ENCODE peak calls at places on chromosomes 6 and 20, in five cellular contexts. One of them, this sample, is unnamed.

GRCh38 chr6:45677381-45677992 is 299.8 kb upstream of the SUPT3H start:
- DNase-seq in left cardiac atrium: no peak
- DNase-seq in NCI-H2081 treated with DMSO at 0.1 percent for 48 hours: no peak
- DNase-seq in stimulated activated CD4-positive, alpha-beta T cell treated with anti-CD3 and anti-CD28 coated beads, TNF-alpha, amount 100 ng/mL, for 24 hours: peak
- DNase-seq in astrocyte of the hippocampus: peak
- DNase-seq in this sample: no peak

GRCh38 chr20:54132612-54133433 is 41.0 kb downstream of the CYP24A1 start:
- DNase-seq in left cardiac atrium: no peak
- DNase-seq in NCI-H2081 treated with DMSO at 0.1 percent for 48 hours: no peak
- DNase-seq in stimulated activated CD4-positive, alpha-beta T cell treated with anti-CD3 and anti-CD28 coated beads, TNF-alpha, amount 100 ng/mL, for 24 hours: no peak
- DNase-seq in astrocyte of the hippocampus: peak
- DNase-seq in this sample: no peak

GRCh38 chr20:32203556-32204484 is 3.7 kb downstream of the PLAGL2 start:
- DNase-seq in left cardiac atrium: no peak
- DNase-seq in NCI-H2081 treated with DMSO at 0.1 percent for 48 hours: no peak
- DNase-seq in stimulated activated CD4-positive, alpha-beta T cell treated with anti-CD3 and anti-CD28 coated beads, TNF-alpha, amount 100 ng/mL, for 24 hours: peak
- DNase-seq in astrocyte of the hippocampus: peak
- DNase-seq in this sample: no peak

GRCh38 chr6:141152951-141153350 is 979.8 kb upstream of the GJE1 start:
- DNase-seq in left cardiac atrium: no peak
- DNase-seq in NCI-H2081 treated with DMSO at 0.1 percent for 48 hours: no peak
- DNase-seq in stimulated activated CD4-positive, alpha-beta T cell treated with anti-CD3 and anti-CD28 coated beads, TNF-alpha, amount 100 ng/mL, for 24 hours: no peak
- DNase-seq in astrocyte of the hippocampus: no peak
- DNase-seq in this sample: no peak

GRCh38 chr6:32210191-32210601 is 13.7 kb downstream of the NOTCH4 start:
- DNase-seq in left cardiac atrium: no peak
- DNase-seq in NCI-H2081 treated with DMSO at 0.1 percent for 48 hours: no peak
- DNase-seq in stimulated activated CD4-positive, alpha-beta T cell treated with anti-CD3 and anti-CD28 coated beads, TNF-alpha, amount 100 ng/mL, for 24 hours: no peak
- DNase-seq in astrocyte of the hippocampus: no peak
- DNase-seq in this sample: no peak

GRCh38 chr20:58647162-58647813 is 3.8 kb upstream of the STX16 start:
- DNase-seq in left cardiac atrium: no peak
- DNase-seq in NCI-H2081 treated with DMSO at 0.1 percent for 48 hours: no peak
- DNase-seq in stimulated activated CD4-positive, alpha-beta T cell treated with anti-CD3 and anti-CD28 coated beads, TNF-alpha, amount 100 ng/mL, for 24 hours: no peak
- DNase-seq in astrocyte of the hippocampus: no peak
- DNase-seq in this sample: no peak

GRCh38 chr20:63969851-63970713 is at the start of gene ZNF512B:
- DNase-seq in left cardiac atrium: peak
- DNase-seq in NCI-H2081 treated with DMSO at 0.1 percent for 48 hours: no peak
- DNase-seq in stimulated activated CD4-positive, alpha-beta T cell treated with anti-CD3 and anti-CD28 coated beads, TNF-alpha, amount 100 ng/mL, for 24 hours: peak
- DNase-seq in astrocyte of the hippocampus: peak
- DNase-seq in this sample: peak

GRCh38 chr20:53408728-53409157 is 184.9 kb downstream of the ZNF217 start:
- DNase-seq in left cardiac atrium: no peak
- DNase-seq in NCI-H2081 treated with DMSO at 0.1 percent for 48 hours: no peak
- DNase-seq in stimulated activated CD4-positive, alpha-beta T cell treated with anti-CD3 and anti-CD28 coated beads, TNF-alpha, amount 100 ng/mL, for 24 hours: no peak
- DNase-seq in astrocyte of the hippocampus: no peak
- DNase-seq in this sample: no peak

GRCh38 chr6:159106627-159107241 is 61.9 kb upstream of the TAGAP start:
- DNase-seq in left cardiac atrium: peak
- DNase-seq in NCI-H2081 treated with DMSO at 0.1 percent for 48 hours: no peak
- DNase-seq in stimulated activated CD4-positive, alpha-beta T cell treated with anti-CD3 and anti-CD28 coated beads, TNF-alpha, amount 100 ng/mL, for 24 hours: peak
- DNase-seq in astrocyte of the hippocampus: peak
- DNase-seq in this sample: peak

GRCh38 chr20:58618694-58619540 is 32.2 kb upstream of the STX16 start:
- DNase-seq in left cardiac atrium: peak
- DNase-seq in NCI-H2081 treated with DMSO at 0.1 percent for 48 hours: no peak
- DNase-seq in stimulated activated CD4-positive, alpha-beta T cell treated with anti-CD3 and anti-CD28 coated beads, TNF-alpha, amount 100 ng/mL, for 24 hours: no peak
- DNase-seq in astrocyte of the hippocampus: peak
- DNase-seq in this sample: peak

GRCh38 chr6:164106345-164106769 is 691.8 kb downstream of the QKI start:
- DNase-seq in left cardiac atrium: peak
- DNase-seq in NCI-H2081 treated with DMSO at 0.1 percent for 48 hours: no peak
- DNase-seq in stimulated activated CD4-positive, alpha-beta T cell treated with anti-CD3 and anti-CD28 coated beads, TNF-alpha, amount 100 ng/mL, for 24 hours: peak
- DNase-seq in astrocyte of the hippocampus: peak
- DNase-seq in this sample: peak

GRCh38 chr20:35517125-35517524 is 12.3 kb downstream of the C20orf173 start:
- DNase-seq in left cardiac atrium: no peak
- DNase-seq in NCI-H2081 treated with DMSO at 0.1 percent for 48 hours: no peak
- DNase-seq in stimulated activated CD4-positive, alpha-beta T cell treated with anti-CD3 and anti-CD28 coated beads, TNF-alpha, amount 100 ng/mL, for 24 hours: no peak
- DNase-seq in astrocyte of the hippocampus: no peak
- DNase-seq in this sample: no peak

GRCh38 chr6:14074723-14075503 is 42.7 kb upstream of the CD83 start:
- DNase-seq in left cardiac atrium: peak
- DNase-seq in NCI-H2081 treated with DMSO at 0.1 percent for 48 hours: no peak
- DNase-seq in stimulated activated CD4-positive, alpha-beta T cell treated with anti-CD3 and anti-CD28 coated beads, TNF-alpha, amount 100 ng/mL, for 24 hours: no peak
- DNase-seq in astrocyte of the hippocampus: peak
- DNase-seq in this sample: no peak

GRCh38 chr6:138991206-138991605 is 3.2 kb upstream of the REPS1 start:
- DNase-seq in left cardiac atrium: no peak
- DNase-seq in NCI-H2081 treated with DMSO at 0.1 percent for 48 hours: no peak
- DNase-seq in stimulated activated CD4-positive, alpha-beta T cell treated with anti-CD3 and anti-CD28 coated beads, TNF-alpha, amount 100 ng/mL, for 24 hours: no peak
- DNase-seq in astrocyte of the hippocampus: no peak
- DNase-seq in this sample: no peak

GRCh38 chr20:63828951-63829350 is 2.1 kb downstream of the ZBTB46 start:
- DNase-seq in left cardiac atrium: no peak
- DNase-seq in NCI-H2081 treated with DMSO at 0.1 percent for 48 hours: no peak
- DNase-seq in stimulated activated CD4-positive, alpha-beta T cell treated with anti-CD3 and anti-CD28 coated beads, TNF-alpha, amount 100 ng/mL, for 24 hours: no peak
- DNase-seq in astrocyte of the hippocampus: no peak
- DNase-seq in this sample: no peak

GRCh38 chr6:19327246-19327645 is 509.9 kb upstream of the ID4 start:
- DNase-seq in left cardiac atrium: no peak
- DNase-seq in NCI-H2081 treated with DMSO at 0.1 percent for 48 hours: no peak
- DNase-seq in stimulated activated CD4-positive, alpha-beta T cell treated with anti-CD3 and anti-CD28 coated beads, TNF-alpha, amount 100 ng/mL, for 24 hours: no peak
- DNase-seq in astrocyte of the hippocampus: no peak
- DNase-seq in this sample: no peak

GRCh38 chr6:8090650-8091049 is 11.7 kb downstream of the EEF1E1 start:
- DNase-seq in left cardiac atrium: no peak
- DNase-seq in NCI-H2081 treated with DMSO at 0.1 percent for 48 hours: no peak
- DNase-seq in stimulated activated CD4-positive, alpha-beta T cell treated with anti-CD3 and anti-CD28 coated beads, TNF-alpha, amount 100 ng/mL, for 24 hours: no peak
- DNase-seq in astrocyte of the hippocampus: no peak
- DNase-seq in this sample: no peak

GRCh38 chr6:152272486-152272885 is 364.7 kb downstream of the SYNE1 start:
- DNase-seq in left cardiac atrium: no peak
- DNase-seq in NCI-H2081 treated with DMSO at 0.1 percent for 48 hours: no peak
- DNase-seq in stimulated activated CD4-positive, alpha-beta T cell treated with anti-CD3 and anti-CD28 coated beads, TNF-alpha, amount 100 ng/mL, for 24 hours: no peak
- DNase-seq in astrocyte of the hippocampus: peak
- DNase-seq in this sample: no peak

GRCh38 chr20:63658749-63659187 is 656 bp downstream of the RTEL1 start:
- DNase-seq in left cardiac atrium: no peak
- DNase-seq in NCI-H2081 treated with DMSO at 0.1 percent for 48 hours: no peak
- DNase-seq in stimulated activated CD4-positive, alpha-beta T cell treated with anti-CD3 and anti-CD28 coated beads, TNF-alpha, amount 100 ng/mL, for 24 hours: no peak
- DNase-seq in astrocyte of the hippocampus: no peak
- DNase-seq in this sample: no peak

GRCh38 chr20:11457476-11457875 is 460.2 kb upstream of the BTBD3 start:
- DNase-seq in left cardiac atrium: no peak
- DNase-seq in NCI-H2081 treated with DMSO at 0.1 percent for 48 hours: no peak
- DNase-seq in stimulated activated CD4-positive, alpha-beta T cell treated with anti-CD3 and anti-CD28 coated beads, TNF-alpha, amount 100 ng/mL, for 24 hours: no peak
- DNase-seq in astrocyte of the hippocampus: peak
- DNase-seq in this sample: no peak

GRCh38 chr6:12903246-12903645 is 186.7 kb downstream of the PHACTR1 start:
- DNase-seq in left cardiac atrium: no peak
- DNase-seq in NCI-H2081 treated with DMSO at 0.1 percent for 48 hours: no peak
- DNase-seq in stimulated activated CD4-positive, alpha-beta T cell treated with anti-CD3 and anti-CD28 coated beads, TNF-alpha, amount 100 ng/mL, for 24 hours: no peak
- DNase-seq in astrocyte of the hippocampus: no peak
- DNase-seq in this sample: no peak

GRCh38 chr6:168909288-168909687 is 344.4 kb downstream of the THBS2 start:
- DNase-seq in left cardiac atrium: no peak
- DNase-seq in NCI-H2081 treated with DMSO at 0.1 percent for 48 hours: no peak
- DNase-seq in stimulated activated CD4-positive, alpha-beta T cell treated with anti-CD3 and anti-CD28 coated beads, TNF-alpha, amount 100 ng/mL, for 24 hours: no peak
- DNase-seq in astrocyte of the hippocampus: no peak
- DNase-seq in this sample: no peak

GRCh38 chr6:1856381-1856780 is 246.7 kb downstream of the FOXC1 start:
- DNase-seq in left cardiac atrium: peak
- DNase-seq in NCI-H2081 treated with DMSO at 0.1 percent for 48 hours: peak
- DNase-seq in stimulated activated CD4-positive, alpha-beta T cell treated with anti-CD3 and anti-CD28 coated beads, TNF-alpha, amount 100 ng/mL, for 24 hours: no peak
- DNase-seq in astrocyte of the hippocampus: peak
- DNase-seq in this sample: no peak

GRCh38 chr20:39112196-39112743 is 150.1 kb downstream of the DHX35 start:
- DNase-seq in left cardiac atrium: peak
- DNase-seq in NCI-H2081 treated with DMSO at 0.1 percent for 48 hours: no peak
- DNase-seq in stimulated activated CD4-positive, alpha-beta T cell treated with anti-CD3 and anti-CD28 coated beads, TNF-alpha, amount 100 ng/mL, for 24 hours: peak
- DNase-seq in astrocyte of the hippocampus: peak
- DNase-seq in this sample: peak

GRCh38 chr20:47150403-47151152 is 205.9 kb downstream of the ZMYND8 start:
- DNase-seq in left cardiac atrium: peak
- DNase-seq in NCI-H2081 treated with DMSO at 0.1 percent for 48 hours: no peak
- DNase-seq in stimulated activated CD4-positive, alpha-beta T cell treated with anti-CD3 and anti-CD28 coated beads, TNF-alpha, amount 100 ng/mL, for 24 hours: peak
- DNase-seq in astrocyte of the hippocampus: peak
- DNase-seq in this sample: peak

GRCh38 chr20:63402178-63402859 is 41.2 kb upstream of the CHRNA4 start:
- DNase-seq in left cardiac atrium: no peak
- DNase-seq in NCI-H2081 treated with DMSO at 0.1 percent for 48 hours: no peak
- DNase-seq in stimulated activated CD4-positive, alpha-beta T cell treated with anti-CD3 and anti-CD28 coated beads, TNF-alpha, amount 100 ng/mL, for 24 hours: no peak
- DNase-seq in astrocyte of the hippocampus: no peak
- DNase-seq in this sample: no peak

GRCh38 chr6:17429381-17430061 is 36.1 kb downstream of the CAP2 start:
- DNase-seq in left cardiac atrium: no peak
- DNase-seq in NCI-H2081 treated with DMSO at 0.1 percent for 48 hours: no peak
- DNase-seq in stimulated activated CD4-positive, alpha-beta T cell treated with anti-CD3 and anti-CD28 coated beads, TNF-alpha, amount 100 ng/mL, for 24 hours: no peak
- DNase-seq in astrocyte of the hippocampus: peak
- DNase-seq in this sample: no peak

GRCh38 chr20:63501818-63502670 is 3.2 kb upstream of the EEF1A2 start:
- DNase-seq in left cardiac atrium: peak
- DNase-seq in NCI-H2081 treated with DMSO at 0.1 percent for 48 hours: no peak
- DNase-seq in stimulated activated CD4-positive, alpha-beta T cell treated with anti-CD3 and anti-CD28 coated beads, TNF-alpha, amount 100 ng/mL, for 24 hours: no peak
- DNase-seq in astrocyte of the hippocampus: no peak
- DNase-seq in this sample: peak